ENCODE peak calls at places on chromosomes 2 and 18, in nine cellular contexts. B is GM13976; J is D721Med; L is activated naive CD4-positive, alpha-beta T cell; I is COR-L47; O is stimulated activated CD8-positive, alpha-beta memory T cell treated with anti-CD3 and anti-CD28 coated beads, Interleukin-4, amount 100 ng/mL, for 4 hours; N is stimulated activated CD4-positive, alpha-beta T cell treated with anti-CD3 and anti-CD28 coated beads, Interleukin-12 subunit alpha, Interleukin-12 subunit beta, amount 100 ng/mL, for 24 hours; S is GM12878; C is activated naive CD8-positive, alpha-beta T cell treated with anti-CD3 and anti-CD28 coated beads, Interleukin-2, amount 50 U/mL, for 16 hours. P is an unnamed sample.

GRCh38 chr18:44901283-44901682 is 220.6 kb downstream of the SETBP1 start:
- DNase-seq in B (no peak), J (no peak), L (no peak), I (no peak), O (no peak), N (no peak), S (no peak), C (no peak), P (peak; percentile 9)

GRCh38 chr18:11464129-11464528 is 145.3 kb upstream of the SLC35G4 start:
- DNase-seq in B (no peak), J (no peak), L (no peak), I (no peak), O (no peak), N (no peak), S (no peak), C (no peak), P (no peak)

GRCh38 chr18:57051586-57052044 is 95.3 kb upstream of the BOD1L2 start:
- DNase-seq in B (peak; percentile 55), J (no peak), L (no peak), I (peak; percentile 91), O (no peak), N (no peak), S (peak; percentile 47), C (no peak), P (peak; percentile 59)

GRCh38 chr2:153479527-153479926 is 965 bp upstream of the RPRM start:
- DNase-seq in B (no peak), J (no peak), L (no peak), I (no peak), O (no peak), N (no peak), S (no peak), C (no peak), P (no peak)

GRCh38 chr2:170505631-170506270 is 209.4 kb upstream of the SP5 start:
- DNase-seq in B (no peak), J (no peak), L (no peak), I (no peak), O (no peak), N (no peak), S (no peak), C (no peak), P (no peak)

GRCh38 chr2:147913701-147914480 is 69.1 kb downstream of the ACVR2A start:
- DNase-seq in B (no peak), J (no peak), L (no peak), I (peak; percentile 3), O (no peak), N (no peak), S (no peak), C (no peak), P (no peak)

GRCh38 chr2:120346034-120346666 is at the start of gene INHBB:
- DNase-seq in B (no peak), J (no peak), L (no peak), I (peak; percentile 25), O (no peak), N (no peak), S (no peak), C (no peak), P (no peak)

GRCh38 chr2:48356701-48357322 is 173.1 kb upstream of the STON1 start:
- DNase-seq in B (peak; percentile 34), J (no peak), L (no peak), I (no peak), O (no peak), N (no peak), S (no peak), C (no peak), P (no peak)

GRCh38 chr2:608297-608696 is 68.9 kb downstream of the TMEM18 start:
- DNase-seq in B (no peak), J (no peak), L (no peak), I (no peak), O (no peak), N (no peak), S (no peak), C (no peak), P (no peak)

GRCh38 chr2:176879596-176879995 is 333.0 kb upstream of the HNRNPA3 start:
- DNase-seq in B (no peak), J (no peak), L (no peak), I (no peak), O (no peak), N (no peak), S (no peak), C (no peak), P (no peak)

GRCh38 chr2:11716689-11717321 is 29.6 kb upstream of the LPIN1 start:
- DNase-seq in B (no peak), J (no peak), L (no peak), I (no peak), O (no peak), N (no peak), S (no peak), C (no peak), P (no peak)

GRCh38 chr2:199470672-199471442 is 13.1 kb upstream of the SATB2 start:
- DNase-seq in B (peak; percentile 18), J (no peak), L (no peak), I (no peak), O (no peak), N (no peak), S (no peak), C (no peak), P (no peak)

GRCh38 chr18:46402396-46402795 is 254.6 kb downstream of the LOXHD1 start:
- DNase-seq in B (no peak), J (no peak), L (no peak), I (no peak), O (no peak), N (no peak), S (no peak), C (no peak), P (no peak)

GRCh38 chr2:160415991-160416390 is 77.6 kb downstream of the RBMS1 start:
- DNase-seq in B (no peak), J (no peak), L (no peak), I (no peak), O (no peak), N (no peak), S (no peak), C (no peak), P (no peak)

GRCh38 chr2:27724191-27724590 is 47.3 kb upstream of the MRPL33 start:
- DNase-seq in B (no peak), J (no peak), L (no peak), I (no peak), O (no peak), N (no peak), S (no peak), C (no peak), P (no peak)

GRCh38 chr18:48947583-48947982 is 3.2 kb downstream of the SMAD7 start:
- DNase-seq in B (no peak), J (no peak), L (no peak), I (peak; percentile 54), O (no peak), N (no peak), S (no peak), C (no peak), P (no peak)

GRCh38 chr2:68726608-68727367 is 7.8 kb upstream of the ARHGAP25 start:
- DNase-seq in B (peak; percentile 52), J (no peak), L (peak; percentile 28), I (no peak), O (peak; percentile 73), N (peak; percentile 74), S (peak; percentile 68), C (peak; percentile 61), P (no peak)

GRCh38 chr18:55779461-55779710 is 191.4 kb upstream of the TCF4 start:
- DNase-seq in B (no peak), J (no peak), L (no peak), I (peak; percentile 62), O (no peak), N (no peak), S (no peak), C (no peak), P (no peak)

GRCh38 chr2:43303889-43304288 is 77.5 kb upstream of the ZFP36L2 start:
- DNase-seq in B (no peak), J (no peak), L (no peak), I (no peak), O (no peak), N (no peak), S (no peak), C (no peak), P (no peak)

GRCh38 chr18:69752737-69753380 is 194.8 kb downstream of the CD226 start:
- DNase-seq in B (no peak), J (no peak), L (no peak), I (no peak), O (no peak), N (no peak), S (no peak), C (no peak), P (no peak)

GRCh38 chr2:43348904-43349725 is 122.7 kb upstream of the ZFP36L2 start:
- DNase-seq in B (no peak), J (no peak), L (no peak), I (no peak), O (no peak), N (no peak), S (no peak), C (no peak), P (no peak)

GRCh38 chr2:119469661-119470297 is 38.1 kb downstream of the TMEM37 start:
- DNase-seq in B (no peak), J (no peak), L (no peak), I (peak; percentile 35), O (no peak), N (no peak), S (no peak), C (no peak), P (no peak)

GRCh38 chr18:9530226-9531009 is 55.1 kb downstream of the RALBP1 start:
- DNase-seq in B (no peak), J (no peak), L (no peak), I (no peak), O (no peak), N (no peak), S (no peak), C (no peak), P (no peak)

GRCh38 chr2:19801367-19802087 is 100.3 kb downstream of the TTC32 start:
- DNase-seq in B (no peak), J (no peak), L (no peak), I (no peak), O (no peak), N (no peak), S (no peak), C (no peak), P (peak; percentile 94)

GRCh38 chr18:55385770-55386169 is 202.2 kb downstream of the TCF4 start:
- DNase-seq in B (no peak), J (no peak), L (no peak), I (no peak), O (no peak), N (no peak), S (no peak), C (no peak), P (peak; percentile 26)

GRCh38 chr2:14616342-14616741 is 16.2 kb upstream of the LRATD1 start:
- DNase-seq in B (no peak), J (no peak), L (no peak), I (no peak), O (no peak), N (no peak), S (no peak), C (no peak), P (no peak)

GRCh38 chr2:65057391-65058052 is 1.3 kb downstream of the CEP68 start:
- DNase-seq in B (peak; percentile 71), J (no peak), L (no peak), I (peak; percentile 58), O (peak; percentile 24), N (no peak), S (peak; percentile 76), C (peak; percentile 38), P (peak; percentile 44)

GRCh38 chr2:26068602-26069298 is 34.9 kb downstream of the RAB10 start:
- DNase-seq in B (peak; percentile 74), J (no peak), L (no peak), I (no peak), O (peak; percentile 40), N (peak; percentile 10), S (peak; percentile 84), C (no peak), P (peak; percentile 18)

GRCh38 chr2:236610991-236611821 is 41.6 kb downstream of the ACKR3 start:
- DNase-seq in B (no peak), J (no peak), L (no peak), I (no peak), O (no peak), N (no peak), S (no peak), C (no peak), P (no peak)

GRCh38 chr2:109164739-109165221 is 35.8 kb downstream of the SH3RF3 start:
- DNase-seq in B (no peak), J (no peak), L (no peak), I (no peak), O (no peak), N (no peak), S (no peak), C (no peak), P (no peak)

P was measured in Calu3.